ENCODE peak calls at places on chromosome 7, in nine cellular contexts. Q, W, D, X, Z, C, G, S and E are unnamed samples.

GRCh38 chr7:91263359-91264082 is 712 bp upstream of the FZD1 start:
- DNase-seq in C (peak), D (peak), W (no peak), Z (no peak), S (peak), X (no peak), G (no peak), Q (no peak), E (peak)

GRCh38 chr7:103065666-103066065 is 8.9 kb downstream of the FBXL13 start:
- DNase-seq in X (peak), Q (peak), S (peak), C (peak), D (no peak), G (peak), W (peak), Z (no peak), E (peak)

GRCh38 chr7:114087674-114088539 is 169.1 kb upstream of the PPP1R3A start:
- DNase-seq in Z (no peak), D (no peak), W (peak), Q (no peak), G (peak), S (peak), X (peak), C (peak), E (no peak)

GRCh38 chr7:108442039-108442568 is 14.1 kb downstream of the NRCAM start:
- DNase-seq in Q (no peak), X (peak), G (no peak), D (no peak), W (no peak), C (no peak), Z (no peak), S (no peak), E (no peak)

GRCh38 chr7:31145339-31145738 is 93.2 kb downstream of the ADCYAP1R1 start:
- DNase-seq in C (no peak), W (no peak), Z (no peak), X (no peak), G (no peak), D (no peak), Q (no peak), S (no peak), E (peak)

GRCh38 chr7:95915731-95916130 is 143.4 kb downstream of the DYNC1I1 start:
- DNase-seq in Z (no peak), W (no peak), Q (no peak), G (no peak), S (peak), C (no peak), X (no peak), D (no peak), E (no peak)

GRCh38 chr7:82443044-82443800 is at the start of gene CACNA2D1:
- DNase-seq in Q (no peak), D (peak), W (peak), Z (no peak), C (peak), G (peak), X (peak), S (peak), E (no peak)

GRCh38 chr7:87853237-87853864 is 22.8 kb downstream of the SLC25A40 start:
- DNase-seq in X (no peak), S (peak), Z (no peak), D (no peak), W (no peak), C (no peak), Q (peak), G (no peak), E (no peak)

GRCh38 chr7:1052031-1052818 is 7.9 kb downstream of the GPR146 start:
- DNase-seq in Z (no peak), W (no peak), X (no peak), C (no peak), Q (no peak), D (peak), S (no peak), G (no peak), E (no peak)

GRCh38 chr7:92276486-92276885 is 30.7 kb downstream of the ANKIB1 start:
- DNase-seq in Z (peak), C (no peak), G (no peak), X (no peak), Q (no peak), W (no peak), D (no peak), S (no peak), E (peak)

GRCh38 chr7:154183482-154183881 is 131.3 kb downstream of the DPP6 start:
- DNase-seq in C (no peak), S (no peak), G (no peak), Q (no peak), X (no peak), D (no peak), Z (no peak), W (no peak), E (no peak)

GRCh38 chr7:150435390-150436073 is 14.9 kb upstream of the GIMAP8 start:
- DNase-seq in S (no peak), G (no peak), W (no peak), Z (peak), X (no peak), D (no peak), Q (no peak), C (peak), E (no peak)

GRCh38 chr7:11650504-11650903 is 181.5 kb downstream of the THSD7A start:
- DNase-seq in S (no peak), C (no peak), D (no peak), Z (no peak), G (no peak), X (no peak), Q (no peak), W (no peak), E (no peak)

GRCh38 chr7:36137258-36137657 is 15.8 kb upstream of the EEPD1 start:
- DNase-seq in C (no peak), S (no peak), X (no peak), D (no peak), W (no peak), G (no peak), Z (no peak), Q (no peak), E (no peak)

GRCh38 chr7:30247546-30248386 is 36.6 kb upstream of the ZNRF2 start:
- DNase-seq in G (no peak), D (no peak), C (no peak), X (no peak), Z (no peak), Q (no peak), W (no peak), S (no peak), E (peak)

GRCh38 chr7:43873300-43873699 is 4.0 kb upstream of the MRPS24 start:
- DNase-seq in S (peak), Z (no peak), C (peak), G (no peak), Q (peak), X (no peak), W (peak), D (no peak), E (no peak)

GRCh38 chr7:17598846-17599245 is 300.4 kb downstream of the AHR start:
- DNase-seq in Z (no peak), S (peak), X (no peak), D (no peak), W (peak), Q (peak), C (no peak), G (no peak), E (no peak)

GRCh38 chr7:2173184-2173827 is 59.4 kb downstream of the MAD1L1 start:
- DNase-seq in S (no peak), D (no peak), Q (no peak), Z (no peak), G (no peak), C (no peak), X (no peak), W (peak), E (no peak)

GRCh38 chr7:153090209-153090608 is 330.7 kb downstream of the ACTR3B start:
- DNase-seq in G (no peak), D (no peak), Q (no peak), S (no peak), X (no peak), C (no peak), Z (no peak), W (no peak), E (no peak)

GRCh38 chr7:98372993-98373392 is 27.9 kb downstream of the BAIAP2L1 start:
- DNase-seq in G (no peak), D (no peak), X (no peak), Z (no peak), S (peak), W (peak), C (no peak), Q (peak), E (no peak)

GRCh38 chr7:35697414-35698175 is 2.7 kb upstream of the HERPUD2 start:
- DNase-seq in S (peak), W (peak), X (peak), Z (no peak), D (no peak), C (no peak), Q (peak), G (no peak), E (peak)

GRCh38 chr7:94907420-94908203 is at the start of gene PPP1R9A:
- DNase-seq in G (peak), S (peak), Z (no peak), C (peak), W (peak), X (peak), Q (no peak), D (peak), E (no peak)

GRCh38 chr7:140022582-140023211 is 40.1 kb downstream of the PARP12 start:
- DNase-seq in Q (peak), X (peak), W (no peak), D (no peak), C (no peak), S (no peak), Z (no peak), G (no peak), E (no peak)

GRCh38 chr7:33334349-33334748 is 205.0 kb downstream of the BBS9 start:
- DNase-seq in Z (no peak), X (peak), S (peak), G (no peak), C (no peak), W (peak), D (no peak), Q (peak), E (peak)

GRCh38 chr7:137953692-137954470 is 48.0 kb downstream of the CREB3L2 start:
- DNase-seq in C (peak), S (peak), Z (no peak), W (peak), D (peak), X (peak), G (no peak), Q (peak), E (no peak)

GRCh38 chr7:140961117-140961516 is 36.4 kb upstream of the BRAF start:
- DNase-seq in W (no peak), C (no peak), Q (no peak), X (no peak), D (no peak), S (no peak), Z (no peak), G (no peak), E (no peak)

GRCh38 chr7:38385682-38386081 is 112.2 kb upstream of the TARP start:
- DNase-seq in C (no peak), W (no peak), Q (no peak), G (no peak), Z (no peak), S (no peak), D (no peak), X (peak), E (no peak)

GRCh38 chr7:82343-83155 is 109.8 kb upstream of the FAM20C start:
- DNase-seq in Q (no peak), X (no peak), S (no peak), D (peak), G (no peak), W (no peak), C (no peak), Z (no peak), E (no peak)

GRCh38 chr7:149763563-149764240 is 9.7 kb downstream of the ZNF467 start:
- DNase-seq in C (no peak), D (no peak), W (no peak), Z (no peak), S (no peak), G (no peak), X (no peak), Q (no peak), E (no peak)

GRCh38 chr7:80458822-80459725 is 52.8 kb downstream of the GNAT3 start:
- DNase-seq in X (no peak), G (no peak), C (no peak), S (no peak), Z (no peak), W (no peak), D (no peak), Q (no peak), E (no peak)

GRCh38 chr7:71372991-71373390 is 241.0 kb downstream of the GALNT17 start:
- DNase-seq in C (no peak), W (no peak), S (no peak), G (no peak), Q (no peak), D (no peak), X (no peak), Z (no peak), E (no peak)

GRCh38 chr7:37947138-37947839 is 26.8 kb downstream of the EPDR1 start:
- DNase-seq in G (no peak), D (no peak), C (no peak), S (no peak), Q (no peak), W (no peak), Z (no peak), X (no peak), E (no peak)

GRCh38 chr7:139713835-139714162 is 64.0 kb downstream of the HIPK2 start:
- DNase-seq in C (no peak), S (no peak), X (no peak), G (no peak), W (no peak), Q (no peak), Z (no peak), D (no peak), E (no peak)

GRCh38 chr7:11552676-11553075 is 279.3 kb downstream of the THSD7A start:
- DNase-seq in C (no peak), Z (no peak), Q (no peak), D (no peak), X (no peak), W (no peak), S (no peak), G (no peak), E (no peak)

GRCh38 chr7:95511716-95512260 is 26.0 kb downstream of the ASB4 start:
- DNase-seq in G (peak), W (peak), Z (no peak), Q (peak), S (peak), X (peak), C (peak), D (no peak), E (peak)

GRCh38 chr7:115293628-115294236 is 371.8 kb downstream of the MDFIC start:
- DNase-seq in C (no peak), D (no peak), Q (peak), S (peak), X (no peak), Z (no peak), W (peak), G (no peak), E (no peak)

GRCh38 chr7:35524112-35524804 is 170.7 kb downstream of the HERPUD2 start:
- DNase-seq in S (no peak), D (no peak), W (no peak), Z (no peak), C (no peak), X (no peak), Q (no peak), G (no peak), E (no peak)

GRCh38 chr7:74683799-74684198 is 26.3 kb downstream of the GTF2I start:
- DNase-seq in C (no peak), W (no peak), Z (no peak), X (no peak), G (no peak), S (no peak), D (no peak), Q (no peak), E (no peak)

GRCh38 chr7:45026984-45027773 is 27.2 kb downstream of the CCM2 start:
- DNase-seq in C (no peak), X (peak), Z (peak), G (no peak), Q (peak), W (peak), D (no peak), S (peak), E (peak)
- H3K9ac ChIP-seq in C (peak), X (no peak), Z (peak), G (no peak), Q (no peak), W (no peak), D (no peak), S (no peak), E (peak)

DNA sequence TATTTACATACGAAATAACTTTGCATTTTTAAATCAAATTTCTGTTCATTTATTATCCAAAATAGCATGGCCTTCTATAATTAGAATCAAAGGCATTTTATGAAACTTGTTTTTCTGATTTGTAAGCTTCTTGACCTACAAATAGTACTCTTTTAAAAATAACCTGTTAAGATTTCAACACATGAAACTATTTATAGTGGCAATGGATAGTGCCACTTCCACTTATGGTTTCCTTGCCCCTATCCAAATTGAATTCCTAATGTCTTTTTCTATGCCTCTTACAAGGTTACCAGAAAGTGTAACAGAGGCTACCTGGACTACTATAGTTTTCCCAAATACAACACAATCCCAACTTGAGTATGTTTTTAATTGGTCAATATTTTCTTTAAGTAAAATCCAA is 263.5 kb downstream of the SEMA3D start:
- DNase-seq in Z (no peak), W (no peak), G (no peak), S (no peak), X (no peak), D (no peak), Q (no peak), C (no peak), E (no peak)
- H3K27ac ChIP-seq in Z (no peak), W (no peak), G (no peak), S (no peak), X (no peak), D (no peak), Q (no peak), C (no peak), E (no peak)

GRCh38 chr7:131232768-131233167 is 94.9 kb upstream of the MKLN1 start:
- DNase-seq in Z (no peak), W (no peak), X (no peak), S (no peak), C (no peak), D (no peak), G (no peak), Q (no peak), E (no peak)

GRCh38 chr7:131234719-131235488 is 92.8 kb upstream of the MKLN1 start:
- DNase-seq in X (no peak), S (no peak), W (peak), G (no peak), D (no peak), C (no peak), Z (no peak), Q (peak), E (no peak)

GRCh38 chr7:131235489-131236317 is 92.0 kb upstream of the MKLN1 start:
- DNase-seq in Q (peak), S (peak), X (peak), D (no peak), G (no peak), Z (no peak), W (peak), C (no peak), E (no peak)

GRCh38 chr7:131233193-131233592 is 94.5 kb upstream of the MKLN1 start:
- DNase-seq in X (no peak), C (no peak), Q (no peak), S (no peak), D (no peak), G (no peak), Z (no peak), W (no peak), E (no peak)

DNA sequence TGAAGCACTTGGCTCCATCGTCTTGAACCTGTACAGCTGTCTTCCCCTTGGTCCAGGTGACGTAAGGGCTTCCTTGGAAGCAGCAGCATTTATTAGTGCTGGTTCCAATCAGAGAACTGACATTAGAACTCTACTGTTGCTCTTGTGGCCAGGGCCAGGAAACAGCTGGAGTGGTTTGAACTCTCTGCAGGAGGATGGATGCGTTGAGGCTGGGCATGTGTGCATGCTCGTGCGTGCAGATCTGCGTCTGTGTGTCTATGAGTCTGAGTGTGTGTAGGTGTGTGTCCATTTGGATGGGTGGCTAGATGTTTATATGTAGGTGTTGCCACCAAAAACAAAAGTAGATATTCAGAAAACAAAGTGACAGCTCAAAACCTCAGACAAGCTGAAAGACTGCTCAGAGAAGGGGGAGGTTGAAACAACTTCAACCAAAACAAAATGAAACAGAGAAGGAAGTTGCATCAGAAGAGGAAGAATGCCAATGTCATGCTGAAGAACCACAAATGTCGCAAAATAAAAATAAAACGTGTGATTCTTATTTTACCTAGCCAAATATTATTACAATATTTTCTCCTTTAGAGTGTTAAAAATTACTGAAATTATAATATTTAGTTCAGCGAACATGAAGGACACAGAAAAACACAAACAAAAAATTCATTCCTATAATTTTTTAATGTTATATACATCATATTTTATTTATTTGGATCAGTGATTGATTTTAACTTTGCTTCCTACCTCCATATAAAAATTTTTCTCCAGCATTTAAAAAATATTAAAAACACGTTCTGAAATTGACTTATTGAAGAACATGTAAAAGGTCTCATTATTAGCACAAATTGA is 96.1 kb upstream of the MKLN1 start:
- DNase-seq in D (no peak), Z (peak), X (no peak), S (peak), G (no peak), W (peak), C (peak), Q (peak), E (no peak)
- H3K9ac ChIP-seq in D (no peak), Z (peak), X (no peak), S (no peak), G (no peak), W (no peak), C (peak), Q (no peak), E (peak)

GRCh38 chr7:143393267-143394041 is 12.3 kb downstream of the ZYX start:
- DNase-seq in S (no peak), X (no peak), W (peak), G (no peak), Q (peak), D (no peak), Z (no peak), C (no peak), E (no peak)

GRCh38 chr7:143392875-143393266 is 11.7 kb downstream of the ZYX start:
- DNase-seq in X (no peak), C (no peak), D (no peak), W (no peak), Q (no peak), G (no peak), S (no peak), Z (no peak), E (no peak)

GRCh38 chr7:143395187-143396149 is 13.2 kb downstream of the EPHA1 start:
- DNase-seq in S (peak), W (peak), G (no peak), Q (no peak), C (no peak), Z (no peak), X (peak), D (no peak), E (no peak)

GRCh38 chr7:143394777-143395176 is 13.6 kb downstream of the ZYX start:
- DNase-seq in X (no peak), W (no peak), C (no peak), Q (no peak), D (no peak), G (no peak), S (no peak), Z (no peak), E (no peak)

DNA sequence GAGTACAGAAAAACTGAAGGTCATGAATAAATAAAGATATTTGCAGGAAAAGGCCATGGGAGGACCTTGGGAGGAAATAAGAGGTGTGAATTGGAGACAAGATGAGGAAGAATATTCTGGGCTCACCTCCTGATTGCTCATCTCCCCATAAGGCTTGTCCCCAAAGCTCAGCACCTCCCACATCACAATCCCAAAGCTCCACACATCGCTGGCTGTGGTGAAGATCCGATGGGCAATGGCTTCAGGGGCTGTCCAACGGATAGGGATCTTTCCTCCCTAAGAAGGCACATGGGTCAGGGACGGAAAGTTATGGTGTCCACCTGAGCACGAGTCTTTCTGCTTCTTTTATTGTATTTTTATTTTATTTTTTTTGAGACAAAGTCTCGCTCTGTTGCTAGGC is 12.9 kb downstream of the ZYX start:
- DNase-seq in S (no peak), X (no peak), C (no peak), W (no peak), D (no peak), Z (no peak), G (no peak), Q (no peak), E (no peak)
- H3K27ac ChIP-seq in S (no peak), X (no peak), C (no peak), W (no peak), D (no peak), Z (no peak), G (no peak), Q (no peak), E (no peak)